ENCODE peak calls at places on chromosomes 5 and 9, in ten cellular contexts. A is GM12892; N is fibroblast of pulmonary artery; F is stomach; E is brain microvascular endothelial cell; R is dorsolateral prefrontal cortex; Q is Kasumi-1; H is activated naive CD4-positive, alpha-beta T cell; X is Jurkat, Clone E6-1; Z is activated effector memory CD4-positive, alpha-beta T cell treated with Interleukin-2 at 50 U/mL for 16 hours. B is an unnamed sample.

GRCh38 chr5:153523831-153524230 is 33.4 kb downstream of the GRIA1 start:
- DNase-seq in A (no peak), N (peak), F (no peak), E (peak), R (no peak), Q (no peak), H (no peak), X (no peak), Z (no peak), B (peak)

GRCh38 chr9:123591283-123591682 is 235.3 kb downstream of the CRB2 start:
- DNase-seq in A (no peak), N (no peak), F (no peak), E (no peak), R (no peak), Q (no peak), H (no peak), X (no peak), Z (no peak), B (no peak)

GRCh38 chr9:98410185-98410697 is 154.8 kb upstream of the TBC1D2 start:
- DNase-seq in A (no peak), N (peak), F (no peak), E (peak), R (peak), Q (no peak), H (no peak), X (peak), Z (no peak), B (peak)

GRCh38 chr5:151284392-151284967 is 19.1 kb downstream of the SLC36A3 start:
- DNase-seq in A (no peak), N (no peak), F (no peak), E (no peak), R (no peak), Q (peak), H (no peak), X (peak), Z (no peak), B (no peak)

GRCh38 chr5:154273028-154273617 is 82.6 kb downstream of the GALNT10 start:
- DNase-seq in A (no peak), N (peak), F (no peak), E (no peak), R (peak), Q (peak), H (no peak), X (no peak), Z (no peak), B (peak)

GRCh38 chr9:37369671-37370070 is 52.8 kb upstream of the GRHPR start:
- DNase-seq in A (no peak), N (no peak), F (no peak), E (no peak), R (no peak), Q (no peak), H (no peak), X (no peak), Z (no peak), B (no peak)

GRCh38 chr9:4297795-4298254 is 2.0 kb downstream of the GLIS3 start:
- DNase-seq in A (peak), N (peak), F (peak), E (peak), R (peak), Q (peak), H (peak), X (peak), Z (peak), B (no peak)

GRCh38 chr5:128674837-128675446 is 136.9 kb upstream of the FBN2 start:
- DNase-seq in A (no peak), N (peak), F (peak), E (peak), R (no peak), Q (peak), H (no peak), X (peak), Z (no peak), B (peak)

GRCh38 chr9:117407436-117408022 is 7.3 kb downstream of the ASTN2 start:
- DNase-seq in A (no peak), N (no peak), F (no peak), E (no peak), R (peak), Q (no peak), H (no peak), X (no peak), Z (no peak), B (no peak)

GRCh38 chr5:177984565-177985166 is 11.4 kb downstream of the PROP1 start:
- DNase-seq in A (no peak), N (no peak), F (no peak), E (no peak), R (no peak), Q (no peak), H (no peak), X (no peak), Z (no peak), B (no peak)

GRCh38 chr9:136596630-136597031 is 50.8 kb upstream of the NOTCH1 start:
- DNase-seq in A (no peak), N (no peak), F (no peak), E (no peak), R (peak), Q (no peak), H (no peak), X (no peak), Z (no peak), B (no peak)

GRCh38 chr9:113524460-113524859 is 60.9 kb downstream of the RGS3 start:
- DNase-seq in A (no peak), N (no peak), F (peak), E (no peak), R (no peak), Q (no peak), H (no peak), X (no peak), Z (no peak), B (no peak)

GRCh38 chr9:91196103-91196761 is 165.5 kb downstream of the AUH start:
- DNase-seq in A (no peak), N (peak), F (no peak), E (no peak), R (no peak), Q (no peak), H (no peak), X (no peak), Z (no peak), B (no peak)

GRCh38 chr5:57216714-57217113 is 42.9 kb downstream of the GPBP1 start:
- DNase-seq in A (no peak), N (peak), F (no peak), E (no peak), R (no peak), Q (no peak), H (no peak), X (no peak), Z (no peak), B (peak)

GRCh38 chr5:440413-441180 is 2.4 kb upstream of the EXOC3 start:
- DNase-seq in A (no peak), N (no peak), F (no peak), E (no peak), R (peak), Q (peak), H (no peak), X (no peak), Z (no peak), B (no peak)